ENCODE peak calls at places on chromosomes 5 and 9, in eight cellular contexts. V is ELF-1; F is CD4-positive, CD25-positive, alpha-beta regulatory T cell; S is NAMALWA; Z is stimulated activated CD8-positive, alpha-beta memory T cell treated with anti-CD3 and anti-CD28 coated beads, Interleukin-7, amount 100 ng/mL, for 24 hours; J is endothelial cell of umbilical vein; U is stimulated activated CD4-positive, alpha-beta T cell treated with anti-CD3 and anti-CD28 coated beads, Interleukin-15, amount 100 ng/mL, for 24 hours; X is activated naive CD8-positive, alpha-beta T cell treated with anti-CD3 and anti-CD28 coated beads, Interleukin-2, amount 50 U/mL, for 24 hours. K is an unnamed sample.

GRCh38 chr5:58706746-58707145 is 123.9 kb downstream of the RAB3C start:
- DNase-seq in Z (no peak), J (peak), S (no peak), X (no peak), V (no peak), F (no peak), U (no peak), K (no peak)

GRCh38 chr5:171127314-171127713 is 181.7 kb upstream of the TLX3 start:
- DNase-seq in U (no peak), J (no peak), S (no peak), X (no peak), Z (no peak), V (no peak), F (no peak), K (no peak)

GRCh38 chr5:75668988-75669760 is 48.1 kb downstream of the POC5 start:
- DNase-seq in F (peak), U (peak), X (peak), J (peak), Z (peak), S (peak), V (peak), K (no peak)

GRCh38 chr5:141476132-141476909 is 555 bp downstream of the PCDHGC3 start:
- DNase-seq in J (peak), Z (no peak), S (peak), X (peak), U (peak), F (peak), V (peak), K (peak)

GRCh38 chr9:32419921-32420320 is 35.5 kb downstream of the ACO1 start:
- DNase-seq in J (no peak), U (no peak), Z (no peak), S (no peak), X (no peak), F (no peak), V (no peak), K (no peak)

GRCh38 chr5:116942622-116943021 is 368.0 kb upstream of the SEMA6A start:
- DNase-seq in Z (no peak), F (no peak), S (no peak), J (no peak), X (no peak), V (no peak), U (no peak), K (no peak)

GRCh38 chr9:22040760-22041159 is 31.7 kb upstream of the CDKN2B start:
- DNase-seq in X (no peak), F (peak), S (no peak), Z (no peak), U (no peak), J (no peak), V (no peak), K (no peak)

GRCh38 chr9:21746550-21746949 is 55.9 kb upstream of the MTAP start:
- DNase-seq in X (no peak), V (no peak), F (no peak), U (no peak), S (no peak), Z (no peak), J (no peak), K (no peak)

GRCh38 chr9:121620777-121621437 is 30.5 kb upstream of the DAB2IP start:
- DNase-seq in J (peak), F (peak), V (peak), U (no peak), S (peak), X (peak), Z (no peak), K (peak)

GRCh38 chr9:83307051-83307724 is 231.0 kb downstream of the FRMD3 start:
- DNase-seq in X (no peak), V (no peak), J (peak), F (no peak), U (no peak), S (no peak), Z (no peak), K (no peak)

GRCh38 chr9:13427587-13427986 is 148.1 kb upstream of the MPDZ start:
- DNase-seq in S (peak), V (no peak), J (peak), Z (no peak), F (peak), U (no peak), X (no peak), K (peak)

GRCh38 chr5:61309115-61309514 is 22.9 kb upstream of the ZSWIM6 start:
- DNase-seq in Z (no peak), V (peak), U (no peak), F (no peak), J (no peak), X (no peak), S (no peak), K (no peak)

GRCh38 chr5:14930486-14930885 is 58.9 kb upstream of the ANKH start:
- DNase-seq in U (no peak), J (no peak), X (no peak), S (no peak), V (no peak), F (no peak), Z (no peak), K (no peak)

GRCh38 chr9:20559236-20559896 is 62.9 kb downstream of the MLLT3 start:
- DNase-seq in V (no peak), F (no peak), U (no peak), S (no peak), X (no peak), Z (no peak), J (no peak), K (no peak)

GRCh38 chr5:73186976-73187375 is 14.0 kb downstream of the TMEM174 start:
- DNase-seq in F (no peak), V (no peak), S (no peak), Z (no peak), U (no peak), X (no peak), J (no peak), K (no peak)

GRCh38 chr9:27162045-27162444 is 53.0 kb downstream of the TEK start:
- DNase-seq in X (no peak), J (peak), S (no peak), V (no peak), Z (no peak), F (no peak), U (no peak), K (no peak)